ENCODE peak calls at places on chromosomes 6 and 20, in four cellular contexts. R is tibial artery, A is endodermal cell, B is esophagus squamous epithelium. S is an unnamed sample.

GRCh38 chr20:63325554-63326313 is 32.7 kb downstream of the COL20A1 start:
- DNase-seq in R (peak; percentile 10), A (no peak), B (no peak), S (no peak)

GRCh38 chr20:46557231-46557956 is 6.9 kb upstream of the OCSTAMP start:
- DNase-seq in R (no peak), A (no peak), B (no peak), S (no peak)

GRCh38 chr20:51284161-51284560 is 258.4 kb downstream of the NFATC2 start:
- DNase-seq in R (no peak), A (no peak), B (no peak), S (no peak)

GRCh38 chr6:53770690-53771320 is 24.0 kb upstream of the LRRC1 start:
- DNase-seq in R (no peak), A (no peak), B (no peak), S (peak; percentile 36)

GRCh38 chr20:62885808-62886708 is 24.4 kb upstream of the TCFL5 start:
- DNase-seq in R (no peak), A (no peak), B (no peak), S (no peak)

GRCh38 chr6:32107447-32107846 is 1.7 kb downstream of the TNXB start:
- DNase-seq in R (no peak), A (no peak), B (no peak), S (peak; percentile 58)

GRCh38 chr6:7052441-7052936 is 55.3 kb upstream of the RREB1 start:
- DNase-seq in R (peak; percentile 28), A (peak; percentile 86), B (no peak), S (no peak)

GRCh38 chr6:163726037-163726695 is 311.6 kb downstream of the QKI start:
- DNase-seq in R (no peak), A (no peak), B (no peak), S (no peak)

GRCh38 chr6:101275251-101275650 is 118.3 kb upstream of the GRIK2 start:
- DNase-seq in R (no peak), A (no peak), B (no peak), S (no peak)

GRCh38 chr20:19807901-19808300 is 49.8 kb downstream of the RIN2 start:
- DNase-seq in R (no peak), A (no peak), B (no peak), S (no peak)

GRCh38 chr6:42819803-42820508 is 38.1 kb downstream of the BICRAL start:
- DNase-seq in R (no peak), A (peak; percentile 66), B (no peak), S (no peak)

GRCh38 chr6:138088307-138088744 is 18.9 kb downstream of the PERP start:
- DNase-seq in R (peak; percentile 25), A (no peak), B (no peak), S (peak; percentile 34)

GRCh38 chr20:53658327-53658726 is 64.7 kb upstream of the ZNF217 start:
- DNase-seq in R (no peak), A (no peak), B (no peak), S (no peak)

GRCh38 chr6:136066005-136066404 is 184.1 kb downstream of the MTFR2 start:
- DNase-seq in R (no peak), A (no peak), B (no peak), S (peak; percentile 48)

GRCh38 chr6:100721256-100721655 is 159.9 kb downstream of the ASCC3 start:
- DNase-seq in R (no peak), A (no peak), B (no peak), S (no peak)

GRCh38 chr6:105844275-105844848 is 241.8 kb upstream of the PRDM1 start:
- DNase-seq in R (peak; percentile 46), A (peak; percentile 60), B (no peak), S (no peak)

GRCh38 chr6:7750183-7750582 is 24.3 kb downstream of the BMP6 start:
- DNase-seq in R (no peak), A (no peak), B (no peak), S (no peak)

GRCh38 chr20:58649288-58650180 is 1.5 kb upstream of the STX16 start:
- DNase-seq in R (peak; percentile 23), A (peak; percentile 77), B (no peak), S (no peak)

GRCh38 chr6:81950877-81951276 is 198.4 kb upstream of the TENT5A start:
- DNase-seq in R (no peak), A (no peak), B (no peak), S (no peak)

GRCh38 chr6:84434550-84434949 is 207.1 kb upstream of the CEP162 start:
- DNase-seq in R (no peak), A (no peak), B (no peak), S (no peak)

GRCh38 chr6:83216806-83217205 is 23.6 kb downstream of the RWDD2A start:
- DNase-seq in R (no peak), A (no peak), B (no peak), S (no peak)

GRCh38 chr20:50379049-50379990 is 130.9 kb upstream of the PTPN1 start:
- DNase-seq in R (peak; percentile 96), A (no peak), B (peak; percentile 14), S (peak; percentile 98)

GRCh38 chr20:17611540-17612286 is 41.8 kb downstream of the DSTN start:
- DNase-seq in R (peak; percentile 35), A (peak; percentile 61), B (no peak), S (peak; percentile 46)

GRCh38 chr20:49669601-49670189 is 44.0 kb downstream of the B4GALT5 start:
- DNase-seq in R (no peak), A (no peak), B (no peak), S (no peak)

GRCh38 chr6:42818878-42819277 is 37.0 kb downstream of the BICRAL start:
- DNase-seq in R (no peak), A (no peak), B (no peak), S (no peak)

GRCh38 chr6:27592481-27593199 is 119.7 kb upstream of the ZNF184 start:
- DNase-seq in R (no peak), A (peak; percentile 90), B (no peak), S (peak; percentile 74)

GRCh38 chr6:135944120-135944519 is 92.6 kb downstream of the PDE7B start:
- DNase-seq in R (no peak), A (no peak), B (no peak), S (no peak)

GRCh38 chr6:8983202-8983688 is 547.9 kb upstream of the SLC35B3 start:
- DNase-seq in R (peak; percentile 60), A (peak; percentile 94), B (no peak), S (peak; percentile 80)

GRCh38 chr20:49701313-49701731 is 12.4 kb downstream of the B4GALT5 start:
- DNase-seq in R (no peak), A (no peak), B (no peak), S (no peak)

GRCh38 chr6:144737998-144738397 is 452.9 kb downstream of the UTRN start:
- DNase-seq in R (no peak), A (no peak), B (no peak), S (no peak)

GRCh38 chr20:37838769-37839431 is 64.0 kb upstream of the VSTM2L start:
- DNase-seq in R (no peak), A (no peak), B (no peak), S (no peak)

GRCh38 chr6:6251555-6252280 is 68.7 kb downstream of the F13A1 start:
- DNase-seq in R (no peak), A (no peak), B (no peak), S (no peak)

GRCh38 chr6:111743318-111743717 is 129.9 kb downstream of the FYN start:
- DNase-seq in R (no peak), A (no peak), B (no peak), S (no peak)

GRCh38 chr6:142902636-142903053 is 42.3 kb downstream of the HIVEP2 start:
- DNase-seq in R (peak; percentile 49), A (no peak), B (no peak), S (peak; percentile 25)

GRCh38 chr20:31974296-31974695 is 6.3 kb downstream of the XKR7 start:
- DNase-seq in R (no peak), A (no peak), B (no peak), S (no peak)

GRCh38 chr6:118288355-118289124 is 259.6 kb upstream of the PLN start:
- DNase-seq in R (no peak), A (no peak), B (no peak), S (peak; percentile 16)

GRCh38 chr6:111724505-111724904 is 118.8 kb upstream of the TRAF3IP2 start:
- DNase-seq in R (no peak), A (no peak), B (no peak), S (no peak)

GRCh38 chr20:23129256-23129655 is 43.1 kb upstream of the CD93 start:
- DNase-seq in R (no peak), A (no peak), B (no peak), S (peak; percentile 59)
- H3K4me1 ChIP-seq in R (no peaks in the 10 kb centered on the region), A (peaks cover 4% of the 10 kb centered on the region), B (peaks cover 46% of the 10 kb centered on the region), S (peaks cover 15% of the 10 kb centered on the region)

GRCh38 chr20:44856442-44856841 is 29.1 kb upstream of the YWHAB start:
- DNase-seq in R (no peak), A (no peak), B (no peak), S (no peak)
- H3K27ac ChIP-seq in R (peak overlapping the region; percentile 78), A (no peak overlapping the region), B (no peak overlapping the region), S (no peak overlapping the region)

DNA sequence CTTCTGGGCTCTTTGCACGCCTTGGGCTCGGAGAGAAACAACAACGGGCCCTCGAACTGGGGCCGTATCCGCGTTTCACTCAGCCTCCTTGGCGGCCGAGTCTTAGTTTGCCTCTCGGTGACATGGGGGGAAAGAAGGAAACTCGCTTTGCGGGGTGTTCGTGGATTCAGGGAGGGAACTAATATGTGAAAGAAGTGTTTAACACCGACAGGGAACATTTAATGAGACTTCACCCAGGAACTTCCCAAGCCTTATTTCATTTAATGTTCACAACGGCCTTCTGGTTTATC is 858 bp downstream of the RALY start:
- DNase-seq in R (no peak), A (no peak), B (no peak), S (no peak)
- H3K4me1 ChIP-seq in R (peaks cover 56% of the 10 kb centered on the region), A (no peaks in the 10 kb centered on the region), B (peaks cover 72% of the 10 kb centered on the region), S (peaks cover 15% of the 10 kb centered on the region)

GRCh38 chr6:150668882-150669476 is 69.3 kb downstream of the PLEKHG1 start:
- DNase-seq in R (no peak), A (no peak), B (no peak), S (no peak)

GRCh38 chr6:150672792-150673191 is 73.1 kb downstream of the PLEKHG1 start:
- DNase-seq in R (no peak), A (no peak), B (no peak), S (no peak)

GRCh38 chr6:150676339-150676738 is 76.7 kb downstream of the PLEKHG1 start:
- DNase-seq in R (no peak), A (no peak), B (no peak), S (no peak)

GRCh38 chr6:150670311-150670710 is 70.6 kb downstream of the PLEKHG1 start:
- DNase-seq in R (no peak), A (no peak), B (no peak), S (no peak)

DNA sequence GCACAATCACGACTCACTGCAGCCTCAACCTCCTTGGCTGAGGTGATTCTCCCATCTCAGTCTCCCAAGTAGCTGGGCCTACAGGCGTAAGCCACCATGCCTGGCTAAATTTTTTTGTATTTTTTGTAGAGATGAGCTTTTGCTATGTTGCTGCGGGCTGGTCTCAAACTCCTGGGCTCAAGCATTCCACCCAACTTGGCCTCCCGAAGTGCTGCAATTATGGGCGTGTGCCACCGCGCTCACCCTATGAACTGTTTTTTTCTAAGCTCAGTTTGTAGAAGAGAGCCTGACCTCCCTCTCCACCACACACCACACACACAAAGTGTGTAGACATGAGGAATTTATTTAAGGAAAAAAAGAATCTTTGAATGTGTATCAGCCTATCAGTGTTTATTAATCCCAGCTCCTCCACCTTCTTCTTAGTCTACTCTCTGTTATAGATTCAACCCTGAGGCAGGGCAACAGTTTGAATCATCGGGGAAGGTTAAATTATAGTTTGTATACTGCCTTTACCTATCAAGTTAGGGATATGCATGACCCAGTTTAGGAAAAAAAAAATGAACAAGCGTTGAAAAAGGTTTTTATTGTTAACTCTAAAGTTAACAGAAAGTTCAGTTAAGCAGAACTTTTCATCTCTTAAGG is 74.2 kb downstream of the PLEKHG1 start:
- DNase-seq in R (no peak), A (no peak), B (no peak), S (no peak)
- H3K27ac ChIP-seq in R (no peak overlapping the region), A (no peak overlapping the region), B (peak overlapping the region; percentile 47), S (no peak overlapping the region)

S was measured in cardiac muscle cell.